ENCODE peak calls at places on chromosomes 6 and 20, in four cellular contexts. One of them, this sample, is unnamed.

GRCh38 chr20:34368547-34368946 is 5.5 kb downstream of the ITCH start:
- ATAC-seq in GM12878: no peak
- ATAC-seq in upper lobe of left lung: no peak
- ATAC-seq in HCT116: peak; percentile 72
- ATAC-seq in this sample: no peak

GRCh38 chr6:105805581-105806023 is 280.5 kb upstream of the PRDM1 start:
- ATAC-seq in GM12878: no peak
- ATAC-seq in upper lobe of left lung: no peak
- ATAC-seq in HCT116: no peak
- ATAC-seq in this sample: no peak

GRCh38 chr20:24033151-24033550 is 44.6 kb upstream of the GGTLC1 start:
- ATAC-seq in GM12878: no peak
- ATAC-seq in upper lobe of left lung: no peak
- ATAC-seq in HCT116: no peak
- ATAC-seq in this sample: no peak

GRCh38 chr20:19376451-19376971 is 164.1 kb downstream of the SLC24A3 start:
- ATAC-seq in GM12878: no peak
- ATAC-seq in upper lobe of left lung: peak; percentile 34
- ATAC-seq in HCT116: no peak
- ATAC-seq in this sample: no peak

GRCh38 chr6:112501705-112502104 is 154.6 kb downstream of the RFPL4B start:
- ATAC-seq in GM12878: no peak
- ATAC-seq in upper lobe of left lung: no peak
- ATAC-seq in HCT116: no peak
- ATAC-seq in this sample: no peak

GRCh38 chr6:34940030-34940434 is 51.0 kb downstream of the ANKS1A start:
- ATAC-seq in GM12878: no peak
- ATAC-seq in upper lobe of left lung: no peak
- ATAC-seq in HCT116: no peak
- ATAC-seq in this sample: no peak

GRCh38 chr6:157550114-157550989 is 169.4 kb downstream of the ZDHHC14 start:
- ATAC-seq in GM12878: peak; percentile 81
- ATAC-seq in upper lobe of left lung: no peak
- ATAC-seq in HCT116: no peak
- ATAC-seq in this sample: no peak

GRCh38 chr6:159490298-159490937 is 202.6 kb downstream of the SOD2 start:
- ATAC-seq in GM12878: no peak
- ATAC-seq in upper lobe of left lung: peak; percentile 73
- ATAC-seq in HCT116: no peak
- ATAC-seq in this sample: peak; percentile 74

GRCh38 chr6:10520468-10520867 is 683 bp upstream of the GCNT2 start:
- ATAC-seq in GM12878: peak; percentile 50
- ATAC-seq in upper lobe of left lung: peak; percentile 35
- ATAC-seq in HCT116: no peak
- ATAC-seq in this sample: no peak

GRCh38 chr20:4167261-4168004 is 152.1 kb upstream of the RNF24 start:
- ATAC-seq in GM12878: no peak
- ATAC-seq in upper lobe of left lung: no peak
- ATAC-seq in HCT116: no peak
- ATAC-seq in this sample: no peak

GRCh38 chr6:98843274-98844243 is 9.2 kb downstream of the POU3F2 start:
- ATAC-seq in GM12878: no peak
- ATAC-seq in upper lobe of left lung: no peak
- ATAC-seq in HCT116: no peak
- ATAC-seq in this sample: no peak

GRCh38 chr20:21109144-21109543 is 3.0 kb upstream of the LINC00237 start:
- ATAC-seq in GM12878: no peak
- ATAC-seq in upper lobe of left lung: no peak
- ATAC-seq in HCT116: peak; percentile 38
- ATAC-seq in this sample: no peak

GRCh38 chr6:153018355-153018754 is 15.8 kb upstream of the MTRF1L start:
- ATAC-seq in GM12878: no peak
- ATAC-seq in upper lobe of left lung: no peak
- ATAC-seq in HCT116: no peak
- ATAC-seq in this sample: no peak

GRCh38 chr6:105981002-105981887 is 104.9 kb upstream of the PRDM1 start:
- ATAC-seq in GM12878: no peak
- ATAC-seq in upper lobe of left lung: peak; percentile 56
- ATAC-seq in HCT116: no peak
- ATAC-seq in this sample: no peak

GRCh38 chr6:44086931-44087574 is 40.2 kb downstream of the MRPL14 start:
- ATAC-seq in GM12878: no peak
- ATAC-seq in upper lobe of left lung: peak; percentile 43
- ATAC-seq in HCT116: peak; percentile 21
- ATAC-seq in this sample: peak; percentile 20

GRCh38 chr6:122049341-122049740 is 350.1 kb upstream of the HSF2 start:
- ATAC-seq in GM12878: no peak
- ATAC-seq in upper lobe of left lung: peak; percentile 76
- ATAC-seq in HCT116: no peak
- ATAC-seq in this sample: peak; percentile 52

GRCh38 chr6:3363296-3364025 is 93.4 kb downstream of the SLC22A23 start:
- ATAC-seq in GM12878: no peak
- ATAC-seq in upper lobe of left lung: peak; percentile 46
- ATAC-seq in HCT116: peak; percentile 88
- ATAC-seq in this sample: peak; percentile 21

GRCh38 chr6:72522735-72523141 is 99.1 kb upstream of the KCNQ5 start:
- ATAC-seq in GM12878: peak; percentile 86
- ATAC-seq in upper lobe of left lung: no peak
- ATAC-seq in HCT116: peak; percentile 76
- ATAC-seq in this sample: no peak

GRCh38 chr6:4858194-4859028 is 82.2 kb downstream of the CDYL start:
- ATAC-seq in GM12878: no peak
- ATAC-seq in upper lobe of left lung: peak; percentile 39
- ATAC-seq in HCT116: no peak
- ATAC-seq in this sample: no peak

GRCh38 chr20:8507231-8507630 is 375.2 kb downstream of the PLCB1 start:
- ATAC-seq in GM12878: no peak
- ATAC-seq in upper lobe of left lung: no peak
- ATAC-seq in HCT116: no peak
- ATAC-seq in this sample: no peak

GRCh38 chr20:60407938-60408337 is 449.7 kb downstream of the CDH26 start:
- ATAC-seq in GM12878: no peak
- ATAC-seq in upper lobe of left lung: no peak
- ATAC-seq in HCT116: no peak
- ATAC-seq in this sample: no peak

GRCh38 chr6:148736779-148737412 is 9.9 kb upstream of the UST start:
- ATAC-seq in GM12878: peak; percentile 64
- ATAC-seq in upper lobe of left lung: no peak
- ATAC-seq in HCT116: no peak
- ATAC-seq in this sample: no peak

GRCh38 chr20:38995536-38996044 is 33.4 kb downstream of the DHX35 start:
- ATAC-seq in GM12878: no peak
- ATAC-seq in upper lobe of left lung: no peak
- ATAC-seq in HCT116: no peak
- ATAC-seq in this sample: no peak

GRCh38 chr6:42498473-42499128 is 46.9 kb upstream of the TRERF1 start:
- ATAC-seq in GM12878: no peak
- ATAC-seq in upper lobe of left lung: no peak
- ATAC-seq in HCT116: no peak
- ATAC-seq in this sample: no peak

GRCh38 chr6:70839286-70840266 is 117.3 kb downstream of the B3GAT2 start:
- ATAC-seq in GM12878: peak; percentile 23
- ATAC-seq in upper lobe of left lung: no peak
- ATAC-seq in HCT116: no peak
- ATAC-seq in this sample: no peak

GRCh38 chr20:21238400-21238799 is 64.7 kb upstream of the XRN2 start:
- ATAC-seq in GM12878: no peak
- ATAC-seq in upper lobe of left lung: no peak
- ATAC-seq in HCT116: no peak
- ATAC-seq in this sample: no peak

GRCh38 chr6:125157280-125157679 is 3.7 kb downstream of the TPD52L1 start:
- ATAC-seq in GM12878: no peak
- ATAC-seq in upper lobe of left lung: no peak
- ATAC-seq in HCT116: no peak
- ATAC-seq in this sample: no peak

GRCh38 chr6:62390413-62390812 is 104.4 kb upstream of the KHDRBS2 start:
- ATAC-seq in GM12878: no peak
- ATAC-seq in upper lobe of left lung: no peak
- ATAC-seq in HCT116: no peak
- ATAC-seq in this sample: no peak

GRCh38 chr6:50586074-50586473 is 127.3 kb upstream of the TFAP2D start:
- ATAC-seq in GM12878: no peak
- ATAC-seq in upper lobe of left lung: no peak
- ATAC-seq in HCT116: no peak
- ATAC-seq in this sample: no peak

GRCh38 chr20:64041040-64041780 is 5.2 kb downstream of the C20orf204 start:
- ATAC-seq in GM12878: no peak
- ATAC-seq in upper lobe of left lung: no peak
- ATAC-seq in HCT116: no peak
- ATAC-seq in this sample: no peak

GRCh38 chr6:80329496-80329895 is 223.0 kb downstream of the BCKDHB start:
- ATAC-seq in GM12878: no peak
- ATAC-seq in upper lobe of left lung: no peak
- ATAC-seq in HCT116: no peak
- ATAC-seq in this sample: no peak

GRCh38 chr6:11552390-11552789 is 14.8 kb downstream of the TMEM170B start:
- ATAC-seq in GM12878: no peak
- ATAC-seq in upper lobe of left lung: peak; percentile 56
- ATAC-seq in HCT116: no peak
- ATAC-seq in this sample: no peak

GRCh38 chr6:24632573-24632972 is 13.4 kb downstream of the KIAA0319 start:
- ATAC-seq in GM12878: no peak
- ATAC-seq in upper lobe of left lung: no peak
- ATAC-seq in HCT116: no peak
- ATAC-seq in this sample: no peak

GRCh38 chr20:57104711-57105110 is 161.7 kb downstream of the BMP7 start:
- ATAC-seq in GM12878: no peak
- ATAC-seq in upper lobe of left lung: no peak
- ATAC-seq in HCT116: no peak
- ATAC-seq in this sample: no peak

GRCh38 chr20:63154395-63154794 is 61.5 kb downstream of the YTHDF1 start:
- ATAC-seq in GM12878: no peak
- ATAC-seq in upper lobe of left lung: no peak
- ATAC-seq in HCT116: no peak
- ATAC-seq in this sample: no peak

GRCh38 chr6:82611751-82612150 is 248.1 kb downstream of the TPBG start:
- ATAC-seq in GM12878: no peak
- ATAC-seq in upper lobe of left lung: no peak
- ATAC-seq in HCT116: no peak
- ATAC-seq in this sample: no peak

GRCh38 chr6:160368670-160369069 is 20.5 kb downstream of the SLC22A3 start:
- ATAC-seq in GM12878: no peak
- ATAC-seq in upper lobe of left lung: no peak
- ATAC-seq in HCT116: no peak
- ATAC-seq in this sample: no peak

GRCh38 chr6:158661156-158661555 is 11.3 kb downstream of the SYTL3 start:
- ATAC-seq in GM12878: no peak
- ATAC-seq in upper lobe of left lung: no peak
- ATAC-seq in HCT116: peak; percentile 33
- ATAC-seq in this sample: no peak

GRCh38 chr6:136719280-136720044 is 72.8 kb downstream of the MAP3K5 start:
- ATAC-seq in GM12878: peak; percentile 56
- ATAC-seq in upper lobe of left lung: no peak
- ATAC-seq in HCT116: no peak
- ATAC-seq in this sample: no peak

GRCh38 chr20:58402827-58403226 is 13.8 kb downstream of the VAPB start:
- ATAC-seq in GM12878: peak; percentile 90
- ATAC-seq in upper lobe of left lung: no peak
- ATAC-seq in HCT116: no peak
- ATAC-seq in this sample: no peak
- H3K27ac ChIP-seq in GM12878: peak overlapping the region; percentile 73
- H3K27ac ChIP-seq in upper lobe of left lung: no peak overlapping the region
- H3K27ac ChIP-seq in HCT116: no peak overlapping the region
- H3K27ac ChIP-seq in this sample: no peak overlapping the region

DNA sequence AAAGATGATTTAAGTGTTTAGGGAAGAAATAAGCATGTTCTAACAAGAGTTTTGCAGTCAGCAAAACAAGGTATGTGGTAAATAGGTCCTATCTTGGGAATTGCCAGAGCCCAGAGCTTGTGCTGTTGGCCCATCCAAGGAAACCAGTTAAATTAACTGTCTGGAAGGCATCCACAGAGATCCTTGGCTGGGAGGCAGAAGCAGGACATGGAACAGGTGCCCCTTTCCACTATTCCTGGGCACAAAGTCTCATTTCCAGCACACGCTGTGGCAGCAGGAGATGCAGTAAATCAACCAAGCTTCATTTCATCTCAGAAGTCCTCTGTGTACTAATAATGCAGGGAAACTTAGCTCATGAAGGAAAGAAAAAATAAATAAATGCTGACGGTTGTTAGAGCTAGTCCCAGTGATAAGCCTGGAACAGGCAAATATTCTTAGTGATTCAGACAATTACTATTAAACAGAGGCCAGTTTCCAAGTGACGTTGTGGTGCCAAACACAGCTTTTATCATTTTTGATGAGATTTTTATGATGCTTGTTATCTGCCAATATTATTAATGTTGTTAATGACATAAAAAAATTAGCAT is 39.8 kb upstream of the SNAP25 start:
- ATAC-seq in GM12878: no peak
- ATAC-seq in upper lobe of left lung: peak; percentile 38
- ATAC-seq in HCT116: no peak
- ATAC-seq in this sample: no peak
- TF ChIP-seq POLR2AphosphoS5 in GM12878: no peak
- TF ChIP-seq POLR2AphosphoS5 in upper lobe of left lung: no peak
- TF ChIP-seq POLR2AphosphoS5 in HCT116: no peak
- TF ChIP-seq POLR2AphosphoS5 in this sample: peak; percentile 30

GRCh38 chr6:39850897-39851296 is 58.7 kb downstream of the DAAM2 start:
- ATAC-seq in GM12878: peak; percentile 39
- ATAC-seq in upper lobe of left lung: no peak
- ATAC-seq in HCT116: no peak
- ATAC-seq in this sample: no peak

GRCh38 chr6:39849764-39850163 is 57.6 kb downstream of the DAAM2 start:
- ATAC-seq in GM12878: no peak
- ATAC-seq in upper lobe of left lung: no peak
- ATAC-seq in HCT116: no peak
- ATAC-seq in this sample: no peak

GRCh38 chr6:39853604-39854003 is 61.4 kb downstream of the DAAM2 start:
- ATAC-seq in GM12878: peak; percentile 26
- ATAC-seq in upper lobe of left lung: no peak
- ATAC-seq in HCT116: no peak
- ATAC-seq in this sample: no peak

GRCh38 chr6:39849228-39849627 is 57.1 kb downstream of the DAAM2 start:
- ATAC-seq in GM12878: no peak
- ATAC-seq in upper lobe of left lung: no peak
- ATAC-seq in HCT116: no peak
- ATAC-seq in this sample: no peak

GRCh38 chr6:39852324-39852723 is 60.1 kb downstream of the DAAM2 start:
- ATAC-seq in GM12878: no peak
- ATAC-seq in upper lobe of left lung: no peak
- ATAC-seq in HCT116: no peak
- ATAC-seq in this sample: no peak
- H3K27ac ChIP-seq in GM12878: no peak overlapping the region
- H3K27ac ChIP-seq in upper lobe of left lung: no peak overlapping the region
- H3K27ac ChIP-seq in HCT116: no peak overlapping the region
- H3K27ac ChIP-seq in this sample: peak overlapping the region; percentile 8

DNA sequence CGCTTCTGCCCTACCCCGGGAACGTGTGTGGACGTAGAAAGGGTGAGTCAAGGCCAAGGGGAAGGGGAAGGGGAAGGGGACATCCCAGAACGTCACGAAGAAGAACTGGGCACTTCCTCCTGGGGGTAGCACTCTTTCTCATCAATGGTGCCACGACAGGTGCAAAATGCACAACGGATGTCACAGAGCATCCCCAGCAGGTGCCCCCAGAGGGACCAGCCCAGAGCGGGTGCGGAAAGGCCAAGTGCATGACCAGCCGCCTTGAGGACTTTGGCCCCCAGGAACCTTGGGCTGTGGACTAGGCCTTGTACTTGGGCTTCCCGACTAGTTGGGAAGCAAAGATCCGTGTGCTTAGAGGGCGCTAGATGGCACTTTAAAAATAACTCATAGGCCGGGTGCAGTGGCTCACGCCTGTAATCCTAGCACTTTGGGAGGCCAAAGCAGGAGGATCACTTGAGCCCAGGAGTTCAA is 12.1 kb upstream of the SRC start:
- ATAC-seq in GM12878: no peak
- ATAC-seq in upper lobe of left lung: peak; percentile 51
- ATAC-seq in HCT116: no peak
- ATAC-seq in this sample: no peak
- TF ChIP-seq POLR2AphosphoS5 in GM12878: no peak
- TF ChIP-seq POLR2AphosphoS5 in upper lobe of left lung: no peak
- TF ChIP-seq POLR2AphosphoS5 in HCT116: no peak
- TF ChIP-seq POLR2AphosphoS5 in this sample: no peak